ENCODE peak calls at places on chromosomes 12 and 14, in eight cellular contexts. L is astrocyte of the spinal cord, R is GDM1, X is cardiac fibroblast, O is SK-N-DZ, K is non-pigmented ciliary epithelial cell, Z is foreskin fibroblast, J is GM12891. F is an unnamed sample.

GRCh38 chr14:88553886-88554457 is 835 bp downstream of the PTPN21 start:
- DNase-seq in L (peak; percentile 45), R (no peak), X (peak; percentile 28), O (no peak), K (no peak), Z (peak; percentile 22), J (no peak), F (no peak)

GRCh38 chr12:18696971-18697602 is 40.7 kb downstream of the PLCZ1 start:
- DNase-seq in L (peak; percentile 75), R (no peak), X (peak; percentile 59), O (no peak), K (peak; percentile 41), Z (peak; percentile 76), J (no peak), F (no peak)

GRCh38 chr14:64841772-64842490 is 37.8 kb downstream of the SPTB start:
- DNase-seq in L (no peak), R (no peak), X (no peak), O (no peak), K (no peak), Z (no peak), J (no peak), F (no peak)

GRCh38 chr12:45612044-45612794 is 117.3 kb upstream of the ARID2 start:
- DNase-seq in L (peak; percentile 20), R (no peak), X (peak; percentile 76), O (no peak), K (no peak), Z (peak; percentile 45), J (no peak), F (no peak)

GRCh38 chr14:97442363-97442762 is 645.2 kb downstream of the VRK1 start:
- DNase-seq in L (no peak), R (no peak), X (no peak), O (no peak), K (no peak), Z (no peak), J (no peak), F (peak; percentile 70)

GRCh38 chr12:6703631-6704030 is 3.0 kb upstream of the PIANP start:
- DNase-seq in L (no peak), R (peak; percentile 26), X (no peak), O (peak; percentile 84), K (no peak), Z (peak; percentile 53), J (no peak), F (no peak)

GRCh38 chr14:88516742-88517418 is 37.9 kb downstream of the PTPN21 start:
- DNase-seq in L (no peak), R (no peak), X (no peak), O (no peak), K (no peak), Z (no peak), J (no peak), F (no peak)

GRCh38 chr12:119229837-119230236 is 51.1 kb downstream of the HSPB8 start:
- DNase-seq in L (peak; percentile 6), R (no peak), X (peak; percentile 62), O (peak; percentile 80), K (no peak), Z (no peak), J (no peak), F (no peak)

GRCh38 chr14:36857842-36858445 is 196.3 kb downstream of the PAX9 start:
- DNase-seq in L (no peak), R (no peak), X (no peak), O (no peak), K (no peak), Z (no peak), J (no peak), F (no peak)

GRCh38 chr12:110546339-110546738 is 36.8 kb downstream of the PPTC7 start:
- DNase-seq in L (peak; percentile 92), R (no peak), X (peak; percentile 94), O (no peak), K (peak; percentile 81), Z (peak; percentile 92), J (no peak), F (no peak)